ENCODE peak calls at places on chromosome 21, in six cellular contexts. R, O, Q, P, G and M are unnamed samples.

GRCh38 chr21:26115346-26115745 is 55.2 kb downstream of the APP start:
- DNase-seq in R (no peak), O (no peak), Q (no peak), P (no peak), G (peak), M (no peak)

GRCh38 chr21:15843766-15844165 is 114.0 kb downstream of the USP25 start:
- DNase-seq in R (no peak), O (no peak), Q (no peak), P (no peak), G (no peak), M (no peak)

GRCh38 chr21:44426663-44427191 is 28.6 kb upstream of the LRRC3 start:
- DNase-seq in R (no peak), O (no peak), Q (no peak), P (peak), G (no peak), M (no peak)

GRCh38 chr21:15084668-15085067 is 19.9 kb upstream of the NRIP1 start:
- DNase-seq in R (no peak), O (no peak), Q (no peak), P (no peak), G (no peak), M (no peak)

GRCh38 chr21:46081022-46081861 is 16.7 kb upstream of the COL6A2 start:
- DNase-seq in R (no peak), O (no peak), Q (no peak), P (peak), G (peak), M (no peak)

GRCh38 chr21:46071082-46071481 is 26.8 kb upstream of the COL6A2 start:
- DNase-seq in R (no peak), O (no peak), Q (no peak), P (peak), G (no peak), M (no peak)

GRCh38 chr21:26782349-26782748 is 62.9 kb downstream of the ADAMTS1 start:
- DNase-seq in R (no peak), O (no peak), Q (no peak), P (no peak), G (no peak), M (no peak)

GRCh38 chr21:45280178-45280821 is 7.4 kb downstream of the POFUT2 start:
- DNase-seq in R (no peak), O (no peak), Q (no peak), P (peak), G (no peak), M (no peak)

GRCh38 chr21:31908106-31909031 is 35.5 kb downstream of the HUNK start:
- DNase-seq in R (no peak), O (peak), Q (no peak), P (peak), G (peak), M (peak)

GRCh38 chr21:46411236-46411635 is 47.5 kb upstream of the DIP2A start:
- DNase-seq in R (no peak), O (no peak), Q (no peak), P (peak), G (peak), M (no peak)

GRCh38 chr21:31497939-31498338 is 153.9 kb upstream of the TIAM1 start:
- DNase-seq in R (no peak), O (no peak), Q (no peak), P (no peak), G (peak), M (no peak)

GRCh38 chr21:31235671-31236450 is 108.2 kb downstream of the TIAM1 start:
- DNase-seq in R (no peak), O (no peak), Q (no peak), P (no peak), G (peak), M (no peak)

GRCh38 chr21:37712204-37712934 is 203.9 kb downstream of the KCNJ6 start:
- DNase-seq in R (peak), O (peak), Q (peak), P (peak), G (peak), M (peak)

GRCh38 chr21:26185021-26185420 is 14.5 kb upstream of the APP start:
- DNase-seq in R (no peak), O (no peak), Q (no peak), P (no peak), G (no peak), M (no peak)

GRCh38 chr21:16588433-16588860 is 858.7 kb downstream of the USP25 start:
- DNase-seq in R (peak), O (peak), Q (peak), P (peak), G (peak), M (peak)

GRCh38 chr21:37206531-37206930 is 60.6 kb downstream of the VPS26C start:
- DNase-seq in R (no peak), O (no peak), Q (no peak), P (no peak), G (peak), M (no peak)

GRCh38 chr21:31331231-31331630 is 12.8 kb downstream of the TIAM1 start:
- DNase-seq in R (no peak), O (no peak), Q (no peak), P (no peak), G (peak), M (no peak)

GRCh38 chr21:16913010-16913409 is 599.8 kb upstream of the CXADR start:
- DNase-seq in R (no peak), O (no peak), Q (no peak), P (peak), G (no peak), M (peak)

GRCh38 chr21:39451332-39452206 is at the start of gene SH3BGR:
- DNase-seq in R (no peak), O (no peak), Q (no peak), P (peak), G (no peak), M (peak)

GRCh38 chr21:37811711-37812110 is 104.5 kb downstream of the KCNJ6 start:
- DNase-seq in R (no peak), O (peak), Q (no peak), P (no peak), G (no peak), M (no peak)

GRCh38 chr21:31162827-31163226 is 124.6 kb upstream of the KRTAP19-8 start:
- DNase-seq in R (no peak), O (peak), Q (peak), P (no peak), G (no peak), M (no peak)

GRCh38 chr21:46115441-46116188 is 17.7 kb downstream of the COL6A2 start:
- DNase-seq in R (no peak), O (no peak), Q (no peak), P (peak), G (no peak), M (no peak)

GRCh38 chr21:46145840-46146691 is 9.3 kb downstream of the FTCD start:
- DNase-seq in R (no peak), O (no peak), Q (no peak), P (no peak), G (no peak), M (no peak)

GRCh38 chr21:46068516-46069079 is 29.3 kb upstream of the COL6A2 start:
- DNase-seq in R (no peak), O (no peak), Q (no peak), P (no peak), G (no peak), M (no peak)

GRCh38 chr21:32414579-32415358 is 2.3 kb downstream of the EVA1C start:
- DNase-seq in R (no peak), O (peak), Q (no peak), P (no peak), G (no peak), M (no peak)

GRCh38 chr21:37159053-37159776 is 86.2 kb downstream of the TTC3 start:
- DNase-seq in R (no peak), O (peak), Q (peak), P (no peak), G (no peak), M (no peak)

GRCh38 chr21:32248616-32249550 is 30.0 kb downstream of the MIS18A start:
- DNase-seq in R (no peak), O (peak), Q (no peak), P (no peak), G (no peak), M (no peak)

GRCh38 chr21:44893948-44894656 is 20.6 kb upstream of the PTTG1IP start:
- DNase-seq in R (no peak), O (no peak), Q (no peak), P (no peak), G (no peak), M (no peak)

GRCh38 chr21:42564561-42564971 is 50.9 kb downstream of the SLC37A1 start:
- DNase-seq in R (no peak), O (no peak), Q (no peak), P (no peak), G (no peak), M (no peak)

GRCh38 chr21:20459838-20460237 is 538.4 kb upstream of the NCAM2 start:
- DNase-seq in R (no peak), O (no peak), Q (peak), P (no peak), G (no peak), M (no peak)
- H3K23ac ChIP-seq in R (no peak), O (no peak), Q (no peak), P (no peak), G (no peak), M (no peak)

DNA sequence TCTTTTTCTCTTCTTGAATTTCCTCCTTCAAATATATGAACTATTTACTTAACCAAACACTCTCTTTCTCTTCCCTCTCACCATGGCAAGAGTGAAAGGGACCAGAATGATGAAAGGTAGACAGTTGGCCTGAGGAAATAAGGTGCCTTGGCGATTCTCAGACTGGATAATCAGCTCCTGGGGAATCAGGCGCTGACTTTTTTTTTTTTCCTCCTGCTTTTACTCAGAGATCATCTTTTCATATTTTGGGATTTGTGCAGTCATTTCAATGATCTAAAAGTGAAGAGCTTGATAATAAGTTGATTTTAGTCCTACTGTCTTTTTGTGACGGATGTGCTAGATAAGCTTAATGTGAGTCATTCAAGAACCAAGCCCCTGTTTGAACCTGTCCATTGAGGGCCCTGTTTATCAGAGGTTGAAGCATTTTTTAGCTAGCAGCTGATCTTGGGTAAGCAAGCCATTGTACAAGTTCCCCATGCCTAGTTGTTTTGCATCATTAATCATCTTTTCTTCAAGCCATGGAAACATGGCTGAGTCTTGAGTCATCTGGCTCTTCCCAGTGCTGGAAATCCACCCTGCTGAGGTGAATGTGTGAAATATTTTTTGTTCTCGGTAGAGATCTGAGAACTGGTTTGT is 40.8 kb downstream of the ITSN1 start:
- DNase-seq in R (no peak), O (peak), Q (peak), P (no peak), G (peak), M (peak)
- H2AK5ac ChIP-seq in R (no peak), O (peak), Q (no peak), P (peak), G (no peak), M (no peak)

GRCh38 chr21:29030909-29031308 is 6.4 kb downstream of the USP16 start:
- DNase-seq in R (no peak), O (no peak), Q (no peak), P (no peak), G (no peak), M (no peak)
- H3K23ac ChIP-seq in R (no peak), O (no peak), Q (no peak), P (no peak), G (no peak), M (no peak)

GRCh38 chr21:36087362-36088138 is 17.7 kb downstream of the CBR1 start:
- DNase-seq in R (no peak), O (peak), Q (no peak), P (peak), G (peak), M (peak)
- H2AK5ac ChIP-seq in R (no peak), O (no peak), Q (no peak), P (no peak), G (no peak), M (peak)